ENCODE peak calls at places on chromosome 18, in ten cellular contexts. T is transverse colon, Y is upper lobe of left lung, W is K562, C is ovary, I is tibial nerve, P is A549, F is H1, X is sigmoid colon, R is suprapubic skin. N is an unnamed sample.

GRCh38 chr18:79927597-79928562 is 23.6 kb downstream of the SLC66A2 start:
- DNase-seq in R (peak), F (no peak), X (peak), T (peak), W (no peak), C (no peak), I (no peak), P (no peak), Y (peak), N (peak)

GRCh38 chr18:63292844-63293683 is 26.5 kb downstream of the BCL2 start:
- DNase-seq in R (no peak), X (no peak), W (no peak), Y (no peak), C (peak), T (peak), P (no peak), I (no peak), F (no peak), N (no peak)

GRCh38 chr18:75133721-75134645 is 75.0 kb downstream of the PTGR3 start:
- DNase-seq in F (no peak), R (peak), T (no peak), W (no peak), Y (no peak), C (no peak), P (no peak), I (no peak), X (no peak), N (no peak)

GRCh38 chr18:41073372-41073954 is 881.6 kb upstream of the PIK3C3 start:
- DNase-seq in R (no peak), C (no peak), X (no peak), Y (no peak), F (no peak), P (no peak), I (no peak), W (no peak), T (no peak), N (no peak)

GRCh38 chr18:8391068-8391467 is 218.2 kb upstream of the RAB12 start:
- DNase-seq in Y (no peak), C (no peak), T (no peak), P (no peak), R (no peak), I (no peak), W (no peak), F (no peak), X (no peak), N (no peak)

GRCh38 chr18:10892801-10893595 is 256.4 kb downstream of the PIEZO2 start:
- DNase-seq in F (no peak), P (no peak), I (no peak), R (no peak), X (no peak), W (no peak), C (no peak), Y (no peak), T (no peak), N (no peak)

GRCh38 chr18:38545071-38545470 is 979.5 kb upstream of the CELF4 start:
- DNase-seq in I (no peak), R (no peak), Y (no peak), T (no peak), P (peak), W (no peak), F (no peak), C (no peak), X (no peak), N (no peak)

GRCh38 chr18:59454909-59455727 is 96.1 kb upstream of the LMAN1 start:
- DNase-seq in T (no peak), P (no peak), C (no peak), W (no peak), F (no peak), X (no peak), R (no peak), I (no peak), Y (no peak), N (no peak)

GRCh38 chr18:47077111-47077510 is 41.7 kb upstream of the ELOA2 start:
- DNase-seq in I (no peak), X (no peak), W (no peak), R (no peak), P (no peak), F (no peak), C (no peak), Y (no peak), T (no peak), N (no peak)

GRCh38 chr18:25284861-25285574 is 66.9 kb downstream of the ZNF521 start:
- DNase-seq in W (no peak), X (no peak), F (no peak), I (no peak), T (no peak), C (peak), P (no peak), R (no peak), Y (no peak), N (no peak)

GRCh38 chr18:8553611-8553924 is 55.7 kb upstream of the RAB12 start:
- DNase-seq in I (no peak), R (no peak), W (no peak), T (no peak), C (no peak), X (no peak), Y (no peak), P (no peak), F (no peak), N (no peak)

GRCh38 chr18:35786359-35787042 is 186.0 kb upstream of the RMP24 start:
- DNase-seq in R (no peak), Y (no peak), P (no peak), C (no peak), I (no peak), T (no peak), X (no peak), F (no peak), W (no peak), N (no peak)

GRCh38 chr18:6203791-6204190 is 210.9 kb downstream of the L3MBTL4 start:
- DNase-seq in Y (no peak), T (peak), C (no peak), F (no peak), R (peak), X (no peak), I (no peak), P (no peak), W (no peak), N (peak)

GRCh38 chr18:59467497-59467896 is 108.4 kb upstream of the LMAN1 start:
- DNase-seq in R (no peak), Y (no peak), C (no peak), P (no peak), T (no peak), F (no peak), X (no peak), W (no peak), I (no peak), N (no peak)

GRCh38 chr18:47163241-47163640 is 12.9 kb downstream of the IER3IP1 start:
- DNase-seq in X (no peak), P (no peak), F (no peak), R (no peak), Y (no peak), C (no peak), W (no peak), I (no peak), T (no peak), N (no peak)

GRCh38 chr18:54647176-54647575 is 56.1 kb downstream of the DYNAP start:
- DNase-seq in X (no peak), P (peak), R (no peak), W (no peak), I (no peak), F (peak), C (no peak), T (peak), Y (no peak), N (no peak)

GRCh38 chr18:53677480-53677879 is 547.0 kb downstream of the MBD2 start:
- DNase-seq in T (no peak), R (no peak), F (no peak), W (no peak), X (no peak), C (no peak), P (no peak), I (no peak), Y (no peak), N (no peak)

GRCh38 chr18:79963658-79964329 is 649 bp upstream of the HSBP1L1 start:
- DNase-seq in Y (peak), R (no peak), C (peak), I (no peak), X (no peak), F (no peak), W (no peak), P (no peak), T (no peak), N (no peak)

GRCh38 chr18:5619381-5619780 is 75.6 kb upstream of the EPB41L3 start:
- DNase-seq in F (no peak), W (no peak), T (no peak), Y (no peak), R (no peak), P (no peak), X (no peak), C (no peak), I (no peak), N (no peak)

GRCh38 chr18:72086421-72086820 is 457.7 kb downstream of the CBLN2 start:
- DNase-seq in P (peak), I (no peak), R (no peak), T (no peak), W (peak), C (no peak), X (no peak), Y (no peak), F (no peak), N (no peak)

GRCh38 chr18:1914489-1914888 is 656.8 kb downstream of the METTL4 start:
- DNase-seq in C (no peak), X (no peak), Y (no peak), W (no peak), I (no peak), R (no peak), T (no peak), P (peak), F (no peak), N (no peak)

GRCh38 chr18:61551586-61551985 is 218.4 kb downstream of the CDH20 start:
- DNase-seq in C (no peak), F (peak), I (no peak), X (no peak), T (peak), R (no peak), P (peak), Y (no peak), W (peak), N (no peak)

GRCh38 chr18:51623653-51624052 is 426.2 kb upstream of the MEX3C start:
- DNase-seq in P (no peak), R (no peak), C (no peak), W (no peak), I (no peak), X (no peak), F (no peak), T (no peak), Y (no peak), N (no peak)

GRCh38 chr18:80033181-80034067 is 810 bp upstream of the RBFA start:
- DNase-seq in R (no peak), C (no peak), F (peak), I (no peak), X (peak), W (peak), P (peak), T (no peak), Y (no peak), N (no peak)

GRCh38 chr18:3463052-3463451 is 13.1 kb downstream of the TGIF1 start:
- DNase-seq in R (no peak), C (no peak), T (no peak), X (no peak), W (no peak), F (no peak), I (no peak), P (no peak), Y (no peak), N (no peak)

DNA sequence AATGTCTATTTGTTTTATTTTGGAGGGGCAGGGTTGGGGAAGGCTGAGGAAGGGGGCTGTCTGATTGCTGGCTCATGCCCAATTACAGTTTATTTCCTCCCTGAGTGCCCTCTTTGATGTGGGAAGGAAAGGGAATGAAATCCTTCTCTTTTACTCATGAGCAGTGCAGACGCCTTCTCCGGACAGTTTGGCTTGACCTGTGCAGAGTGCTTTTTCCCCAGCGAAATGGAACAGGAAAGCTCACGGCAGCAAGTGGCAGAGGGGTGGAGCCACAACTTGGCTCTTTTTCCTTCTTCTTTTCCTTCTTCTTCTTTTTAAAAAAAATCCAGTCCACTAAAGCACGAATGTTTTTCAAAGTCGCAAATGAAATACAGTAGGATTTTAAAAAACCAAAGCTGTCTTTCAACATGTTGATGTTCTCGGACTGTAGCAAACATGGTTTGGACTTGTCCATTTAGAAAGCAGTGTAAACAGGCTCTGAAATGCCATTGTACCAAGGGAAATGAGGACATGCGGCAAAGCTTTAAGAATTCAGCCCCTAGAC is 34.6 kb downstream of the RAB31 start:
- DNase-seq in W (no peak), F (no peak), R (no peak), T (no peak), P (peak), X (no peak), C (no peak), I (no peak), Y (peak), N (no peak)
- TF ChIP-seq EP300 in W (no peak), F (no peak), R (no peak), T (no peak), P (no peak), X (no peak), C (no peak), I (peak), Y (no peak), N (no peak)

GRCh38 chr18:48672671-48673340 is 134.0 kb downstream of the CTIF start:
- DNase-seq in W (no peak), Y (no peak), X (peak), C (peak), I (no peak), T (no peak), F (no peak), R (peak), P (no peak), N (no peak)

GRCh38 chr18:48671561-48671945 is 132.7 kb downstream of the CTIF start:
- DNase-seq in Y (no peak), I (no peak), R (no peak), W (no peak), T (no peak), C (no peak), F (no peak), X (no peak), P (no peak), N (no peak)

GRCh38 chr18:48669180-48669675 is 130.4 kb downstream of the CTIF start:
- DNase-seq in F (no peak), T (no peak), Y (no peak), R (no peak), C (no peak), W (no peak), X (no peak), P (no peak), I (no peak), N (no peak)

GRCh38 chr18:48669991-48670750 is 131.3 kb downstream of the CTIF start:
- DNase-seq in Y (no peak), F (no peak), X (peak), C (peak), W (no peak), P (no peak), I (no peak), T (no peak), R (peak), N (no peak)

GRCh38 chr18:48670751-48671560 is 132.1 kb downstream of the CTIF start:
- DNase-seq in X (peak), Y (no peak), R (no peak), F (no peak), P (no peak), C (no peak), T (no peak), W (no peak), I (no peak), N (no peak)
- TF ChIP-seq EP300 in X (no peak), Y (no peak), R (no peak), F (no peak), P (no peak), C (no peak), T (no peak), W (no peak), I (no peak), N (no peak)

DNA sequence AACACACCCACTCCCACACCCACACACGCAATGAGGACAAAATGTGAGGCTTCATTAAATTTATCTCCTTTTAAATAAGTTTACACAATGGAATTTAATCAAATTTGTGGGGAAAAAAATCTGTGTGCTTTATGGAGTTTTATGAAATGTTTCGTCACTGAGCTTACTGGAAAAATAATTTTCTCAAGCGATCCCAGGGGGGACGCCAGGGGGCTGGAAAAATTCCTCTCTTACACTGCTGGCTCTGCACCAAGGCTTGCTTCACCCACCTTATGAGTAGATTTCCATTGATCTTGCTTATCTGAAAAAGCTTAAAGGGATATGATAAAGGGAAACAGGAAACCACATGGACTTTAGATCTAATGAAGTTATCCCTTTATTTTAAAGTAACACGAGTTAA is 95.5 kb downstream of the CABYR start:
- DNase-seq in R (no peak), Y (no peak), P (no peak), X (no peak), C (no peak), W (no peak), F (no peak), T (no peak), I (peak), N (no peak)
- TF ChIP-seq EP300 in R (no peak), Y (no peak), P (no peak), X (no peak), C (no peak), W (no peak), F (no peak), T (no peak), I (peak), N (no peak)

DNA sequence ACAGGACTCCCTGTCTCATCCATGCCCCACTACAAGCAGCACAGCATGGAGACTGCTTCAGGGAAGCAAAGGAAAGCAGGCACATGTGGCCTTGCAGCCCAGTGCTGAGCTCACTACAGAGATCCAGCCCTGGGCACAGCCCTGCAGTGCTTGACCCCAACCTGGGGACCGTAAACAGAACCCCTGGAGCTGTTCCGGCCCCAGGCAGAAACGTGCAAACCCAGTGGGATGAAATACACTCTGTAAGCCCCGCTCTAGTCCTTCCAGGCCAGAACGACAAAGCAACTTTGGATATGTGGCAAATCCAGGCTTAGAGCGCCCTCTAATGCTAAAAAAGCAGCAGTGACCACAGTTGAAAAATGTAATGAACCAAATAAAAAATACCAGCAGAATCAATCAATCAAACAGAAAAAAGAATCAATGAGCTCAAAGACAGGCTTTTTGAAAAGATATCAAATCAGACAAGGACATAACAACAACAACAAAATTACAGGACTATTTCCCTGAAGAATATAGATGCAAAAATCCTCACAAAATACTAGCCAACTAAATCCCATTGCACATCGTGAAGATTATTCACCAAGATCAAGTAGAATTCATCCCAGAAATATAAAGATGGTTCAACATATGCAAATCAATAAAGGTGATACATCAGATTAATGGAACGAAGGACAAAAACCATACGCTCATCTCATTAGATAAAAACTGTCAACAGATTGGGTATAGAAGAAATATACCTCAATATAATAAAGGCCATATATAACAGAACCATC is 45.6 kb downstream of the ZNF519 start:
- DNase-seq in F (peak), I (no peak), P (peak), X (no peak), R (no peak), T (no peak), C (no peak), Y (no peak), W (peak), N (no peak)
- TF ChIP-seq EP300 in F (no peak), I (no peak), P (no peak), X (no peak), R (no peak), T (no peak), C (no peak), Y (no peak), W (no peak), N (no peak)